ENCODE peak calls at places on chromosomes 5 and 9, in ten cellular contexts. S, V, A, W, T, E, O, G, L and Y are unnamed samples.

GRCh38 chr9:37969130-37969529 is 65.2 kb upstream of the SLC25A51 start:
- DNase-seq in S (peak), V (no peak), A (peak), W (no peak), T (no peak), E (no peak), O (peak), G (no peak), L (no peak), Y (peak)

GRCh38 chr5:149588947-149589346 is 7.6 kb downstream of the ARHGEF37 start:
- DNase-seq in S (no peak), V (no peak), A (no peak), W (no peak), T (no peak), E (no peak), O (no peak), G (no peak), L (no peak), Y (no peak)

GRCh38 chr5:124951105-124951504 is 204.7 kb upstream of the ZNF608 start:
- DNase-seq in S (no peak), V (no peak), A (no peak), W (no peak), T (no peak), E (no peak), O (no peak), G (no peak), L (no peak), Y (no peak)

GRCh38 chr9:2991292-2991691 is 147.4 kb upstream of the PUM3 start:
- DNase-seq in S (no peak), V (no peak), A (no peak), W (no peak), T (no peak), E (no peak), O (no peak), G (no peak), L (no peak), Y (no peak)

GRCh38 chr5:56763711-56764466 is 51.5 kb upstream of the MAP3K1 start:
- DNase-seq in S (peak), V (no peak), A (no peak), W (peak), T (no peak), E (no peak), O (no peak), G (no peak), L (peak), Y (peak)

GRCh38 chr5:112735702-112736101 is 2.0 kb upstream of the APC start:
- DNase-seq in S (peak), V (no peak), A (no peak), W (no peak), T (no peak), E (no peak), O (no peak), G (no peak), L (no peak), Y (no peak)

GRCh38 chr5:79954620-79955019 is 36.4 kb downstream of the MTX3 start:
- DNase-seq in S (peak), V (no peak), A (no peak), W (no peak), T (no peak), E (no peak), O (no peak), G (no peak), L (no peak), Y (no peak)

GRCh38 chr9:107711528-107711927 is 222.0 kb upstream of the KLF4 start:
- DNase-seq in S (peak), V (no peak), A (peak), W (peak), T (no peak), E (no peak), O (peak), G (no peak), L (peak), Y (no peak)

GRCh38 chr9:35675732-35676392 is 2.1 kb downstream of the CA9 start:
- DNase-seq in S (no peak), V (no peak), A (no peak), W (peak), T (no peak), E (no peak), O (no peak), G (peak), L (peak), Y (peak)

GRCh38 chr9:134286513-134287245 is 39.6 kb upstream of the RXRA start:
- DNase-seq in S (no peak), V (no peak), A (no peak), W (no peak), T (no peak), E (no peak), O (no peak), G (no peak), L (peak), Y (no peak)
- TF ChIP-seq CTCF in S (no peak), V (no peak), A (no peak), W (no peak), T (no peak), E (no peak), O (no peak), G (no peak), L (no peak), Y (no peak)

GRCh38 chr5:154002093-154002492 is 36.6 kb downstream of the FAM114A2 start:
- DNase-seq in S (peak), V (no peak), A (peak), W (peak), T (no peak), E (no peak), O (no peak), G (no peak), L (no peak), Y (no peak)
- H3K27ac ChIP-seq in S (no peak), V (no peak), A (no peak), W (no peak), T (no peak), E (no peak), O (no peak), G (peak), L (no peak), Y (peak)

DNA sequence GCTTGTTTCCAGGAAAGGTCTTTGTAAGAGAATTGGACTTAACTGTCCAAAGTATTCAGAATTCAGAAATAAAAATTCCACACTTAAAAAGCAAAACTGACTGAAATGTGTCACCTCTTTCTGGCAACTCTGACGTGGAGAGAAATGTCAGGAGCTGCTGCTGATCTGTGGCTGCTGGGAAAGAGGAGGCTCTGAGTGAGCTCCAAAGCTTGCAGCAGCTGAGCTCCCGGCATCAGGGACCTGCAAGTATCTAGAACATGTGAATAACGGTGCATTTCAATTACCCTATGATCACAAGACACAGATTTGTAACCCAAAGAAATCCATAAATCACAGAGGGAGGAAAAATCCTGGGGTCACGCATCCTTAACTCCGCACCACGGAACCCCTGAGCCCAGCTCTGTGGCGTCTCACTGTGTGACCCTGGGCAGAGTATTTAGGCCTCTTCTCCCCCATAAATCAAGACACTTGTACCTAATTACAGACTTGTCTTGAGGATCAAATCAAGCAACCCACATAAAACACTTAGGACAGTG is 139.8 kb downstream of the IRX2 start:
- DNase-seq in S (no peak), V (no peak), A (no peak), W (no peak), T (no peak), E (no peak), O (no peak), G (no peak), L (no peak), Y (no peak)
- H3K4me3 ChIP-seq in S (no peak), V (no peak), A (no peak), W (no peak), T (no peak), E (no peak), O (no peak), G (no peak), L (no peak), Y (no peak)

GRCh38 chr9:93531374-93531773 is 45.0 kb upstream of the PHF2 start:
- DNase-seq in S (peak), V (no peak), A (peak), W (peak), T (no peak), E (no peak), O (no peak), G (no peak), L (no peak), Y (no peak)
- TF ChIP-seq CTCF in S (no peak), V (no peak), A (peak), W (no peak), T (no peak), E (no peak), O (no peak), G (no peak), L (no peak), Y (no peak)

GRCh38 chr5:143386725-143387124 is 16.8 kb downstream of the NR3C1 start:
- DNase-seq in S (peak), V (no peak), A (no peak), W (no peak), T (no peak), E (no peak), O (no peak), G (no peak), L (no peak), Y (no peak)
- H3K27ac ChIP-seq in S (no peak), V (no peak), A (no peak), W (no peak), T (no peak), E (no peak), O (no peak), G (no peak), L (no peak), Y (no peak)

GRCh38 chr5:57817924-57818323 is 335.3 kb upstream of the ACTBL2 start:
- DNase-seq in S (no peak), V (no peak), A (no peak), W (no peak), T (no peak), E (no peak), O (no peak), G (no peak), L (no peak), Y (no peak)
- H3K4me3 ChIP-seq in S (no peak), V (no peak), A (no peak), W (no peak), T (no peak), E (no peak), O (no peak), G (no peak), L (no peak), Y (no peak)

DNA sequence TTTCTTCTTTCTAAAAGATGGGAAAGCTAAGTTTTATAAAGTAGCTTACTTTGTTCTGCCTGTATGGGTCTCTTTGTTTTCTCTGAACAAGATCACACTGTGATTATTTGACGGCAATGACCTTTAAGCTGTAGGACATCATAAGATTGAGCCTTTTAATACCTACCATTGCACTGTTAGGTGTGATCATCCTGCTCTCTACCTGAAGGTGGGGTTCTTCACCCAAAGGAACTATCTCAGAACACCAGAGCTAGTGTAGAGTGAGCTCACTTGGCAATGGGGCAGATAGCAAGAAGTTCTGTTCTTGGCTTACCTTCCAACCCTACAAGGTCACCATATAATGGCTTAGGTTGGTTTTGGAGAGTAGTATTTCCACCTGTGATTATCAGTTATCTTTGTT is 200.2 kb downstream of the SPATA31D1 start:
- DNase-seq in S (no peak), V (no peak), A (no peak), W (no peak), T (no peak), E (no peak), O (no peak), G (no peak), L (no peak), Y (no peak)
- TF ChIP-seq CTCF in S (no peak), V (no peak), A (no peak), W (no peak), T (no peak), E (no peak), O (no peak), G (no peak), L (no peak), Y (no peak)

DNA sequence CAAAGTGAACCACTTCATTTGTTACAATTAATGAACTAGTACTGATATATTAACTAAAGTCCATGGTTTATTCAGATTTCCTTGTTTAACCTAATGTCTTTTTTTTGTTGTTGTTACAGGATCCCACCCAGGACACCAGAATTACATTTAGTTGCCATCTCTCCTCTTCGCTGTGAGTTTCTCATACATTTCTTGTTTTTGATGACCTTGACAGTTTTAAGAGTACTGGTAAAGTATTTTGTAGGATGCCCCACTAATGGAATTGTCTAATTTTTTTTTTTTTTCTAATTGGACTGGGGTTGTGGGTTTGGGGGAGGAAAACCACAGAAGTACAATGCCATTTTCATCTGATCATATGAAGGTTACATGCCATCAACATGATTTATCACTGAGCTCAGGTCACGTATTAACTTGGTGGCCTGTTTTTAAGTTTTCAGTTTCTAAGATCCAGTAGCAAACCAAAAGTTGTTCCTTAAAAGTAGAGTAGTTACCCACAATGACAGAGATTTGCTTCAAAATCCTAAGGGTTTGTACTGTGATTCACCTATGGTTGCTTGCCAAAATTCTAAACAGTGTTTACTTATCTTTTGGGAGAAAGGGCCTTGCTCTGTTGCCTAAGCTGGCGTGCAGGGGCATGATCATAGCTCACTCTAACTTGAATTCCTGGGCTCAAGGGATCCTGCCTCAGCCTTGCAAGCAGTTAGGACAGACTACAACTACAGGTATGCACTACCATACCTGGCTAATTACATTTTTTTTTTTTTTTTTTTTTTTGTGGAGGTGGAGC is 4.5 kb upstream of the OTULIN start:
- DNase-seq in S (peak), V (no peak), A (peak), W (no peak), T (no peak), E (no peak), O (peak), G (no peak), L (no peak), Y (no peak)
- H3K27ac ChIP-seq in S (peak), V (no peak), A (no peak), W (no peak), T (no peak), E (no peak), O (peak), G (no peak), L (no peak), Y (no peak)